ENCODE peak calls at places on chromosomes 12 and 14, in ten cellular contexts. D, H, W, Z, J, U, R, M, P and N are unnamed samples. For H3K4me1 and H3K36me3, the result is how much of the 10 kb centered on the place peaks cover.

GRCh38 chr12:25958254-25959068 is at the start of gene RASSF8:
- DNase-seq in W (peak), M (peak), R (peak), H (peak), Z (no peak), U (peak), J (peak), P (no peak), D (peak), N (peak)

GRCh38 chr12:19129121-19129485 is 430 bp upstream of the PLEKHA5 start:
- DNase-seq in W (no peak), P (no peak), M (no peak), R (no peak), D (peak), H (no peak), J (no peak), U (no peak), Z (peak), N (no peak)

GRCh38 chr12:9340422-9341259 is 132.4 kb upstream of the PZP start:
- DNase-seq in M (peak), U (no peak), Z (no peak), H (no peak), D (no peak), W (no peak), J (no peak), R (peak), P (no peak), N (no peak)

GRCh38 chr14:99902925-99903324 is 109.7 kb downstream of the EML1 start:
- DNase-seq in P (no peak), D (no peak), H (no peak), M (no peak), J (no peak), U (no peak), W (no peak), Z (no peak), R (no peak), N (no peak)

GRCh38 chr14:85399196-85399595 is 130.7 kb upstream of the FLRT2 start:
- DNase-seq in J (no peak), P (no peak), U (no peak), W (no peak), R (no peak), D (no peak), Z (no peak), M (no peak), H (no peak), N (peak)

GRCh38 chr14:75223664-75224154 is 47.3 kb upstream of the TMED10 start:
- DNase-seq in U (no peak), R (no peak), Z (no peak), H (peak), M (peak), D (no peak), W (peak), J (peak), P (no peak), N (peak)

GRCh38 chr12:62256408-62257079 is 3.7 kb upstream of the USP15 start:
- DNase-seq in H (no peak), M (no peak), P (no peak), D (no peak), Z (no peak), W (no peak), J (no peak), R (no peak), U (no peak), N (no peak)

GRCh38 chr12:53381739-53382630 is 2.0 kb downstream of the SP1 start:
- DNase-seq in H (peak), M (peak), P (no peak), R (peak), W (peak), J (peak), Z (peak), D (peak), U (peak), N (peak)

GRCh38 chr14:88950069-88950468 is 125.6 kb downstream of the TTC8 start:
- DNase-seq in J (no peak), D (no peak), U (no peak), M (no peak), P (no peak), R (no peak), Z (no peak), W (no peak), H (no peak), N (no peak)

GRCh38 chr14:74505831-74506230 is 12.3 kb downstream of the ISCA2 start:
- DNase-seq in R (no peak), J (peak), Z (no peak), P (no peak), H (no peak), W (peak), M (no peak), D (no peak), U (no peak), N (no peak)

GRCh38 chr12:132066345-132066685 is 77.8 kb downstream of the DDX51 start:
- DNase-seq in Z (peak), M (no peak), U (no peak), R (no peak), J (no peak), D (no peak), H (peak), W (no peak), P (no peak), N (no peak)

GRCh38 chr12:2593045-2593444 is 201.7 kb upstream of the FKBP4 start:
- DNase-seq in M (no peak), J (no peak), W (no peak), R (no peak), H (no peak), U (no peak), D (no peak), P (no peak), Z (no peak), N (no peak)

GRCh38 chr14:91204657-91205056 is 39.8 kb downstream of the GPR68 start:
- DNase-seq in M (no peak), U (no peak), D (no peak), R (no peak), H (no peak), Z (no peak), W (no peak), P (no peak), J (no peak), N (no peak)

GRCh38 chr12:1808036-1808797 is 12.1 kb upstream of the LRTM2 start:
- DNase-seq in H (no peak), J (peak), D (no peak), W (no peak), M (no peak), R (no peak), Z (no peak), P (no peak), U (no peak), N (no peak)

GRCh38 chr12:62659457-62660295 is 193.1 kb downstream of the MON2 start:
- DNase-seq in R (no peak), H (no peak), M (peak), U (no peak), J (no peak), D (no peak), P (no peak), Z (no peak), W (no peak), N (no peak)

GRCh38 chr12:45269407-45269741 is 53.5 kb downstream of the ANO6 start:
- DNase-seq in J (no peak), P (no peak), Z (no peak), R (no peak), U (no peak), D (no peak), W (no peak), M (no peak), H (no peak), N (peak)

GRCh38 chr12:111868676-111869588 is 26.9 kb downstream of the MAPKAPK5 start:
- DNase-seq in R (no peak), Z (no peak), U (no peak), W (no peak), D (no peak), M (peak), H (no peak), J (no peak), P (no peak), N (no peak)

GRCh38 chr12:127654383-127654985 is 612.5 kb upstream of the TMEM132C start:
- DNase-seq in P (no peak), R (no peak), Z (no peak), D (no peak), W (no peak), H (no peak), J (no peak), U (no peak), M (no peak), N (no peak)

GRCh38 chr12:94305293-94305957 is 154.2 kb downstream of the CEP83 start:
- DNase-seq in U (no peak), H (no peak), M (no peak), Z (no peak), W (no peak), J (no peak), D (no peak), P (no peak), R (peak), N (peak)

GRCh38 chr12:24898606-24899005 is 50.3 kb downstream of the BCAT1 start:
- DNase-seq in W (no peak), P (no peak), Z (no peak), H (no peak), M (no peak), D (no peak), J (no peak), U (no peak), R (no peak), N (no peak)

GRCh38 chr12:123264642-123265041 is 7.0 kb downstream of the CDK2AP1 start:
- DNase-seq in U (no peak), R (peak), W (no peak), H (no peak), D (no peak), P (no peak), J (no peak), Z (no peak), M (peak), N (no peak)

GRCh38 chr14:54627718-54628345 is 60.9 kb downstream of the SAMD4A start:
- DNase-seq in J (no peak), H (no peak), Z (peak), W (peak), M (no peak), R (peak), P (no peak), D (no peak), U (no peak), N (peak)

GRCh38 chr14:28298156-28298555 is 468.4 kb upstream of the FOXG1 start:
- DNase-seq in U (no peak), M (no peak), H (no peak), P (no peak), Z (no peak), D (no peak), J (no peak), R (no peak), W (no peak), N (peak)

GRCh38 chr14:88551936-88552565 is 2.8 kb downstream of the PTPN21 start:
- DNase-seq in P (no peak), U (no peak), H (no peak), M (peak), D (peak), Z (no peak), W (no peak), J (no peak), R (peak), N (peak)

GRCh38 chr14:72847721-72848120 is 46.2 kb downstream of the DPF3 start:
- DNase-seq in P (no peak), H (no peak), M (peak), D (peak), R (no peak), Z (no peak), J (no peak), U (no peak), W (no peak), N (no peak)

GRCh38 chr12:116172224-116172849 is 105.2 kb downstream of the MED13L start:
- DNase-seq in J (no peak), M (no peak), U (no peak), Z (no peak), H (no peak), P (no peak), R (no peak), W (no peak), D (no peak), N (no peak)

GRCh38 chr12:1880876-1881275 is 37.6 kb downstream of the CACNA2D4 start:
- DNase-seq in U (no peak), H (no peak), J (no peak), D (no peak), M (peak), Z (no peak), W (no peak), R (no peak), P (peak), N (no peak)

GRCh38 chr12:52530905-52531304 is 10.7 kb upstream of the KRT5 start:
- DNase-seq in D (no peak), R (no peak), U (no peak), Z (no peak), W (no peak), P (no peak), M (no peak), H (no peak), J (no peak), N (no peak)

DNA sequence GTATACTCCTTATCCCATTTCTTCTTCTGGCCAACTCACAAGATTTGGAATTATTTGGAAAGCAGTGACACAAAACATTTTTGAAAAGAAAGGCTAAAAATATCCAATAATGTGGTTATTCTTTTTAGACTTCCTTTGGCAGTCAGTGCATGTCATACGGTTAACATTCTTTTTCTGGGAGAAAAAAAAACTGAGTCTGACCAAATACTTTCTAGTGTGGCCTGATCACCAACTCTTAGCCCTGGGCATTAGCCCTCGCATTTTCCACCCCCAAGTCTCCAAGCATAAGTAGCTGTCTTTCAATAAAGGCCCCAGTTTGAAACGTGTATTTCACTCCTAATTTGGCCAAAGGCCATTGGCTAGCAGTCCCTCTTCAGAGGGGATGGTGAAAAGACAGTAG is 5.9 kb downstream of the RASSF3 start:
- DNase-seq in J (no peak), D (no peak), P (no peak), R (peak), H (no peak), M (peak), Z (no peak), W (no peak), U (no peak), N (peak)
- H3K4me1 ChIP-seq in J (half or more), D (under half), P (half or more), R (under half), H (under half), M (under half), Z (half or more), W (under half), U (under half), N (under half)

DNA sequence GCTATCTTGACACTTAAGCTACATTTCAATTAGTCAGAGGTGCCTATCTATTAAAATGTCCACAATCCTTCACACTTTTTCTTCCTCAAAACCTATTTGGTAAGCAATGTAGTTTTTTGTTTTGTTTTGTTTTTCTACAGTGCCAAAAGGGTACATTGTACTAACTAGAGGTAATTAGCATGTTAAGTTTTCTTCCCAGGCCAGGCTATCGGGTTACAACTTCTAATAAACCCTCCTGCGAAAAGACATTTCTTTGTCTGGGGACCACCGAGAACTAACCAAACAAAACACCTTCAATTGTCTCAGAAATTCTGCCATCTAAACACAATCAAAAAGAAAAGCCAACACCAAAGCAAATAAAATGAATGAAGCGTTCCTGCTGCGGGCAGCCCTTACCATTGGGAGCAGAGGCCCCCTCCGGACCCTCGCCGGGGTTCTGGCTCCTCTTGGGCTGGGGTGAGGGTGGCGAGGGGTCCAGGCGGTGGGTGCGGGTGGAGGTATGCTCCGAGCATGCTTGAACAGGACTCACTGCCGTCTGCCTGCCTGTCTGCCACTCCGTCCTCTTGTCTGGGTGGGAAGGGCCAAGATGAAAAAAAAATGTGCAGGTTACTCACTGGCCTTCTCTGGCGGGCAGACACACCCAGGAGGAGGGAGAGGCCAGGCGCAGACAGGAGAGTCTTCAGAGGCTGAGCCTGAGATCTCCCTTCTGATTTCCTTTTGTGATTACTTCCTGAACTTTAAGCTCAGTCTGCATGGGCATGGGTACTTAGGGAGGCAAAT is 76.3 kb downstream of the STON2 start:
- DNase-seq in D (peak), U (no peak), H (peak), P (no peak), Z (no peak), R (no peak), M (peak), W (no peak), J (peak), N (no peak)
- H3K4me3 ChIP-seq in D (peak), U (no peak), H (peak), P (no peak), Z (no peak), R (no peak), M (peak), W (no peak), J (peak), N (no peak)

DNA sequence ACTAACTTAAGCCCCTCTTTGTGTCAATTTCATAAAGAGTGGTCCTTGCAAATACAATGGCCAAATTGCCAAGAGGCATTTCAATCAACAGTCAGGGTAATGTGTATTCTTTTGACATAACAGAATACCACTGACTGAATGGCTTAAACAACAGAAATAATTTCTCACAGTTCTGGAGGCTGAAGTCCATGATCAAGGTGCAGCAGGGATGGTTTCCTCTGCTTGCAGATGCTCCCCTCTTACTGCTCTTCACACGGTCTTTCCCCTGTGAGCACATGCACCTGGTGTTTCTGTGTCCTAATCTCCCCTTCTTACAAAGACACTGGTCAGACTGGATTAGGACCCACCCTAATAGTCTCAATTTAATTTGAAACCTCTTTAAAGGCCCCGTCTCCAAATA is 31.9 kb downstream of the FGFR1OP2 start:
- DNase-seq in M (no peak), D (no peak), P (no peak), R (no peak), H (no peak), U (no peak), J (no peak), Z (no peak), W (no peak), N (no peak)
- H3K36me3 ChIP-seq in M (under half), D (under half), P (under half), R (under half), H (under half), U (under half), J (half or more), Z (under half), W (half or more), N (under half)

GRCh38 chr14:24435192-24435810 is 5.5 kb downstream of the KHNYN start:
- DNase-seq in W (no peak), U (no peak), P (peak), D (no peak), Z (no peak), J (no peak), M (no peak), H (no peak), R (no peak), N (no peak)
- H3K4me1 ChIP-seq in W (under half), U (under half), P (half or more), D (under half), Z (under half), J (half or more), M (under half), H (under half), R (under half), N (half or more)